ENCODE peak calls at places on chromosomes 12 and 14, in four cellular contexts. S is heart left ventricle, Y is neuronal stem cell, Q is cardiac muscle cell. V is an unnamed sample.

GRCh38 chr14:71488703-71489141 is 443.5 kb upstream of the RGS6 start:
- DNase-seq in S (no peak), Y (no peak), Q (no peak), V (no peak)

GRCh38 chr12:51326762-51327439 is 2.9 kb upstream of the BIN2 start:
- DNase-seq in S (no peak), Y (no peak), Q (no peak), V (no peak)

GRCh38 chr14:75452900-75453816 is 25.3 kb downstream of the JDP2 start:
- DNase-seq in S (no peak), Y (peak), Q (peak), V (peak)

GRCh38 chr12:82659343-82660207 is 27.1 kb upstream of the TMTC2 start:
- DNase-seq in S (peak), Y (no peak), Q (peak), V (no peak)

GRCh38 chr14:51750542-51750941 is 98.8 kb downstream of the FRMD6 start:
- DNase-seq in S (no peak), Y (no peak), Q (peak), V (no peak)

GRCh38 chr12:124557518-124558223 is 9.7 kb downstream of the NCOR2 start:
- DNase-seq in S (no peak), Y (no peak), Q (peak), V (no peak)

GRCh38 chr12:28164644-28165313 is 25.5 kb upstream of the CCDC91 start:
- DNase-seq in S (no peak), Y (no peak), Q (no peak), V (no peak)

GRCh38 chr14:23538785-23539184 is 12.8 kb downstream of the ZFHX2 start:
- DNase-seq in S (no peak), Y (no peak), Q (peak), V (peak)

GRCh38 chr12:85466906-85467305 is 186.9 kb downstream of the ALX1 start:
- DNase-seq in S (no peak), Y (no peak), Q (no peak), V (no peak)

GRCh38 chr14:61836807-61837206 is 74.6 kb downstream of the SNAPC1 start:
- DNase-seq in S (no peak), Y (no peak), Q (no peak), V (no peak)

GRCh38 chr12:93315385-93315906 is 62.3 kb upstream of the NUDT4 start:
- DNase-seq in S (no peak), Y (no peak), Q (no peak), V (no peak)

GRCh38 chr12:108305520-108305919 is 33.6 kb downstream of the CMKLR1 start:
- DNase-seq in S (peak), Y (no peak), Q (peak), V (peak)

GRCh38 chr12:130806574-130806973 is 32.5 kb downstream of the STX2 start:
- DNase-seq in S (no peak), Y (no peak), Q (no peak), V (no peak)

GRCh38 chr14:100604709-100605108 is 17.5 kb upstream of the BEGAIN start:
- DNase-seq in S (no peak), Y (no peak), Q (no peak), V (no peak)

GRCh38 chr14:90419200-90419599 is 22.4 kb downstream of the CALM1 start:
- DNase-seq in S (peak), Y (no peak), Q (no peak), V (peak)

GRCh38 chr14:62213516-62213915 is 451.3 kb downstream of the SNAPC1 start:
- DNase-seq in S (no peak), Y (no peak), Q (peak), V (no peak)

GRCh38 chr12:52167578-52167977 is 24.2 kb downstream of the KRT80 start:
- DNase-seq in S (no peak), Y (no peak), Q (peak), V (no peak)

GRCh38 chr12:78241472-78241871 is 410.8 kb downstream of the NAV3 start:
- DNase-seq in S (no peak), Y (no peak), Q (no peak), V (no peak)

GRCh38 chr14:103436533-103436932 is 51.3 kb downstream of the MARK3 start:
- DNase-seq in S (no peak), Y (no peak), Q (no peak), V (no peak)

DNA sequence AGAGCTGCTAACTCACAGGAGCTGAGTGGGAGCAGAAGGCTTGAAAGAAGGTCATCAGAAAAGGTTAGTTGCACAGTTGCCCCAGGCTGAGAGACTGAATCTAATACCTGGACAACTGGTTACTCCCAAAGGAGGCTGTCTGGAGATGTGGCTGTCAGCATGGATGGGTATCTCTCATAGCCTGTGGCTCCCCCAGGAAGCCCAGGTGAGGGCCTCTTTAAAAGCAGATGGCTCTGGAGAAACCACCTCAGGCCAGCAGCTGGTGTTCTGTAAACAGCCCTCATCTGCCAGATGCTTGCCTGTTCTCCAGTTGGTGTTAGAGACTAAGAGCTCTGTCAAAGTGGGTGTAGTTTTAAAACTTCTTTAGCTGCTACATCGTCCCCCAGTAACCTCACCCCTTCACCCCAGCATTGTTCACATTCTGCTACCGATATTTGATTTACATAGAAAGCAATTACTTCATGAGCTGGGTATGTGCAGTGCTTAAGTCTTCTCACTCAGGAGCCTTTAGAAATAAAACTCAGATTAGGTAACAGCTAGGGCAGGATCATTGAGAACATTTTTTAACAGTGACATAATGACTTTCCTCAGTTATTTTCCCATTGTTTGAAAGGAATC is 25.8 kb downstream of the DACT1 start:
- DNase-seq in S (no peak), Y (no peak), Q (peak), V (no peak)
- H3K27ac ChIP-seq in S (no peak), Y (no peak), Q (peak), V (no peak)

GRCh38 chr12:64780220-64780530 is 21.0 kb upstream of the GNS start:
- DNase-seq in S (no peak), Y (no peak), Q (no peak), V (no peak)
- H3K4me3 ChIP-seq in S (peak), Y (peak), Q (peak), V (peak)

DNA sequence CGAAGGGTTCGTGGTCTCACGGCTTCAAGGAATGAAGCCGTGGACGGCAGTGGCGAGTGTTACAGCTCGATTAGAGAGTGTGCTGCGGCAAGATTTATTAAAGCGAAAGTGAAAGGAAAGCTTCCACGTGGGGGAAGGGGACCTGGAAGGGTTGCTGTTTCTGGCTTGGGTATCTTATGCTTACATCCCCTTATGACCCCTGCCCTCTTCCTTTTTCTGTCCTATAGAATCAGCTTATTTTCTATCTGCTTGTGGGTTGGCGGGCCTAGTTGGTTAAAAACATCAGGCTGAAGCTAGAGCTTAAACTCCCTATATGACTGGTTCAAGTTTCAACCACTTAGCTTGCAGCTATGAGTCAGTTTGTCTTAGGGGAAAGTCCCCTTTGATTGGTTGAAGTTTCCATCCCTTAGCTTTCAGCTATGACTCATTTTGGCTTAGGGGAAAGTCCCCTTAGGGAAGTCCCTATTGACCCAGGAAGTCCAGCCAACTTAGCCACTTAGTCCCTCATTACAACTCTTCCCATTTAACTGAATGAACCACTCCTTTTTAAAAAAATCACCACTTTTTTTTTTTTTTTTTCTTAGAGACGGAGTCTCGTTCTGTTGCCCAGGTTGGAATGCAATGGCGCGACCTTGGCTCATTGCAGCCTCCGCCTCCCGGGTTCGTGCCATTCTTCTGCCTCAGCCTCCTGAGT is 1494.7 kb upstream of the TMEM132C start:
- DNase-seq in S (no peak), Y (no peak), Q (no peak), V (no peak)
- H3K27ac ChIP-seq in S (no peak), Y (no peak), Q (no peak), V (no peak)

DNA sequence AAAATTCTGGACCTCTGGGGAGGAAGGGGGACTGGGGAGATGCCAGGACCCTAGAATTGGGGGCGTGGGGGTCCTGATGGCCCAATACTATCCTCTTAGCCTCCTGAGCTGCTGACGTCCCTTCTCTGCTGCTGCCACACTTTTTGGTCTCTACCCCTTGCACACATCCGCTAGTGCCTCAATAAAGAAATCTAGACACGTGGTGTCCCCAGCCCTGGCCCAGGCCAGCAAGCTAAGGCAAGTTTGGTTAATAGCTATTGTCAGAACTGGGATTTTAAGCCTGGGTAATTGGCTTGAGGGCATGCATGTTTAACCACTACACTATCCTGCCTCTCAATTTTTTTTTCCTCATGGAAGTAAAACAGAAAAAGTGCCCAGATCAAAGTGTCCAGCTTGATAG is 962 bp downstream of the OAS2 start:
- DNase-seq in S (no peak), Y (no peak), Q (no peak), V (no peak)
- H3K4me3 ChIP-seq in S (peak), Y (no peak), Q (no peak), V (no peak)

GRCh38 chr14:34052658-34053014 is 101.8 kb upstream of the EGLN3 start:
- DNase-seq in S (no peak), Y (no peak), Q (no peak), V (no peak)
- H3K27ac ChIP-seq in S (no peak), Y (no peak), Q (no peak), V (peak)

DNA sequence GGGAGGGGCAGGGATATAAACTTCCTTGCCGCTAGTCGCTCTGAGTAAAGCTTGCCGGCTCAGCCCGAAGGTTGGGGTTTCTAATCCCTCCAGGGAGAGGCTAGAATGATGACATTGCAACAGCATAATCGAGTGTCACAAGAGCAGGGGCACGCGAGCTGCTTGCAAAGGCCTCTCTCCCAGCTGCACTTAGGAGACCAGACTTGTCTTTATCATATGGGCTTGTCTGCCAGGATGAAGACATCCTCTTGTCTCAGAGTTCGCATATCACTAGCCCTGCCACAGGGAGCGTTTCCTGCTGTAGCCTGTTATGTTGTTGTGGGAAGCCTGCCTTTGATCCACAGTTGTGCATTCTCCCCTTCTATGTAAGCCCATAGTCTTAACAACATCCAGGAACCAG is 180.0 kb downstream of the ESR2 start:
- DNase-seq in S (no peak), Y (no peak), Q (no peak), V (no peak)
- H3K4me3 ChIP-seq in S (no peak), Y (no peak), Q (no peak), V (no peak)

DNA sequence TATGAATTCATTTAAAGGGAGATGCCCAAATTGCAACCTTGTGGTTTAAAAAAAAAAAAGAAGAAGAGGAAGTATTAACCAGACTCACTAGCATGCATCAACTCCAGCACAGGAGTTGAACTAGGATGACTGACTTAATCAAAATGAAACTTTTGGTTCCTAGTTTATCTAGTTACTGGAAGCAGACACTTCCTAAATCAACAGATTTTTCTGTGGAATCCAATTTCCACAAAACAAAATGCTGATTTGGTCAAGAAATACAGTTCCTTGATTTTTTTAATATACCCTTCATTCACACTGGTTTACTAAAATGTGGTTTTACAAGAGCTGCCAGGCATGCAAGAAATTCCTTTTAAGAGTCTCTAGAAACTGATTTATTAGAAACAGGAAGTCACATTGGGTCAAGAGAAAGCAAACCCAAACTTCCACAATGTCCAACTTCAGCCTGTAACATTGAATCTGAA is 41.6 kb downstream of the ITPR2 start:
- DNase-seq in S (no peak), Y (no peak), Q (no peak), V (no peak)
- H3K27ac ChIP-seq in S (no peak), Y (no peak), Q (no peak), V (no peak)

V was measured in uterus.